ENCODE peak calls at places on chromosomes 5 and 9, in five cellular contexts. One of them, this sample, is unnamed.

GRCh38 chr9:89357331-89358197 is 39.3 kb downstream of the SECISBP2 start:
- DNase-seq in NCI-H187: no peak
- DNase-seq in neural crest cell: no peak
- DNase-seq in COR-L47: no peak
- DNase-seq in cardiac fibroblast: no peak
- DNase-seq in this sample: no peak

GRCh38 chr9:127569819-127570401 is 42.2 kb upstream of the STXBP1 start:
- DNase-seq in neural crest cell: no peak
- DNase-seq in COR-L47: peak; percentile 23
- DNase-seq in cardiac fibroblast: no peak
- DNase-seq in NCI-H187: no peak
- DNase-seq in this sample: no peak

GRCh38 chr5:126446498-126447224 is 23.5 kb downstream of the GRAMD2B start:
- DNase-seq in NCI-H187: no peak
- DNase-seq in neural crest cell: no peak
- DNase-seq in cardiac fibroblast: peak; percentile 61
- DNase-seq in COR-L47: no peak
- DNase-seq in this sample: no peak

GRCh38 chr9:112041199-112041535 is 133.9 kb downstream of the SUSD1 start:
- DNase-seq in cardiac fibroblast: no peak
- DNase-seq in NCI-H187: no peak
- DNase-seq in neural crest cell: no peak
- DNase-seq in COR-L47: no peak
- DNase-seq in this sample: no peak

GRCh38 chr9:30089428-30089827 is 2295.0 kb upstream of the ACO1 start:
- DNase-seq in neural crest cell: no peak
- DNase-seq in cardiac fibroblast: no peak
- DNase-seq in NCI-H187: no peak
- DNase-seq in COR-L47: no peak
- DNase-seq in this sample: no peak

GRCh38 chr9:77897292-77897691 is 134.3 kb downstream of the GNAQ start:
- DNase-seq in NCI-H187: no peak
- DNase-seq in neural crest cell: no peak
- DNase-seq in cardiac fibroblast: peak; percentile 47
- DNase-seq in COR-L47: peak; percentile 54
- DNase-seq in this sample: no peak

GRCh38 chr9:92151691-92152393 is 36.6 kb upstream of the SPTLC1 start:
- DNase-seq in NCI-H187: no peak
- DNase-seq in neural crest cell: no peak
- DNase-seq in COR-L47: peak; percentile 62
- DNase-seq in cardiac fibroblast: peak; percentile 68
- DNase-seq in this sample: no peak

GRCh38 chr5:17431272-17432050 is 66.6 kb upstream of the TAF11L2 start:
- DNase-seq in COR-L47: no peak
- DNase-seq in cardiac fibroblast: no peak
- DNase-seq in neural crest cell: no peak
- DNase-seq in NCI-H187: no peak
- DNase-seq in this sample: no peak

GRCh38 chr5:14168793-14169262 is 25.7 kb downstream of the TRIO start:
- DNase-seq in COR-L47: no peak
- DNase-seq in neural crest cell: no peak
- DNase-seq in cardiac fibroblast: no peak
- DNase-seq in NCI-H187: no peak
- DNase-seq in this sample: peak; percentile 77

GRCh38 chr9:135471751-135472640 is 7.6 kb upstream of the PPP1R26 start:
- DNase-seq in neural crest cell: peak; percentile 41
- DNase-seq in COR-L47: no peak
- DNase-seq in NCI-H187: no peak
- DNase-seq in cardiac fibroblast: no peak
- DNase-seq in this sample: no peak

GRCh38 chr5:147558826-147559225 is 49.0 kb upstream of the DPYSL3 start:
- DNase-seq in NCI-H187: peak; percentile 29
- DNase-seq in COR-L47: peak; percentile 78
- DNase-seq in neural crest cell: no peak
- DNase-seq in cardiac fibroblast: peak; percentile 90
- DNase-seq in this sample: no peak

GRCh38 chr9:5513966-5514365 is 3.6 kb downstream of the PDCD1LG2 start:
- DNase-seq in cardiac fibroblast: no peak
- DNase-seq in NCI-H187: no peak
- DNase-seq in COR-L47: no peak
- DNase-seq in neural crest cell: no peak
- DNase-seq in this sample: no peak

GRCh38 chr5:147369742-147370374 is 135.0 kb downstream of the STK32A start:
- DNase-seq in NCI-H187: no peak
- DNase-seq in cardiac fibroblast: peak; percentile 38
- DNase-seq in neural crest cell: no peak
- DNase-seq in COR-L47: peak; percentile 18
- DNase-seq in this sample: no peak

GRCh38 chr5:113205807-113206206 is 229.0 kb downstream of the TSSK1B start:
- DNase-seq in cardiac fibroblast: no peak
- DNase-seq in COR-L47: no peak
- DNase-seq in NCI-H187: no peak
- DNase-seq in neural crest cell: no peak
- DNase-seq in this sample: peak; percentile 37

GRCh38 chr9:95137587-95138145 is 179.8 kb downstream of the FANCC start:
- DNase-seq in COR-L47: no peak
- DNase-seq in cardiac fibroblast: no peak
- DNase-seq in neural crest cell: no peak
- DNase-seq in NCI-H187: no peak
- DNase-seq in this sample: peak; percentile 86

GRCh38 chr5:79140553-79140952 is 28.9 kb downstream of the BHMT start:
- DNase-seq in cardiac fibroblast: no peak
- DNase-seq in NCI-H187: no peak
- DNase-seq in COR-L47: no peak
- DNase-seq in neural crest cell: no peak
- DNase-seq in this sample: no peak

GRCh38 chr5:170503970-170504525 is at the start of gene KCNIP1:
- DNase-seq in neural crest cell: peak; percentile 53
- DNase-seq in COR-L47: peak; percentile 36
- DNase-seq in NCI-H187: no peak
- DNase-seq in cardiac fibroblast: no peak
- DNase-seq in this sample: no peak

GRCh38 chr5:6747103-6747502 is 33.9 kb downstream of the TENT4A start:
- DNase-seq in cardiac fibroblast: no peak
- DNase-seq in COR-L47: no peak
- DNase-seq in neural crest cell: no peak
- DNase-seq in NCI-H187: no peak
- DNase-seq in this sample: no peak

GRCh38 chr9:129861447-129861827 is 26.2 kb downstream of the USP20 start:
- DNase-seq in NCI-H187: no peak
- DNase-seq in COR-L47: no peak
- DNase-seq in cardiac fibroblast: no peak
- DNase-seq in neural crest cell: no peak
- DNase-seq in this sample: no peak

GRCh38 chr5:61916621-61917620 is 389.1 kb upstream of the KIF2A start:
- DNase-seq in cardiac fibroblast: no peak
- DNase-seq in COR-L47: no peak
- DNase-seq in NCI-H187: no peak
- DNase-seq in neural crest cell: no peak
- DNase-seq in this sample: no peak

GRCh38 chr5:20694121-20694520 is 706.1 kb upstream of the CDH18 start:
- DNase-seq in COR-L47: no peak
- DNase-seq in cardiac fibroblast: no peak
- DNase-seq in NCI-H187: no peak
- DNase-seq in neural crest cell: no peak
- DNase-seq in this sample: no peak

GRCh38 chr5:122864400-122864799 is 19.0 kb downstream of the SNX24 start:
- DNase-seq in COR-L47: no peak
- DNase-seq in cardiac fibroblast: no peak
- DNase-seq in neural crest cell: no peak
- DNase-seq in NCI-H187: no peak
- DNase-seq in this sample: no peak

GRCh38 chr5:149694007-149694406 is 36.1 kb upstream of the PPARGC1B start:
- DNase-seq in neural crest cell: no peak
- DNase-seq in cardiac fibroblast: no peak
- DNase-seq in COR-L47: no peak
- DNase-seq in NCI-H187: no peak
- DNase-seq in this sample: no peak

GRCh38 chr5:132058646-132059042 is 1.8 kb upstream of the IL3 start:
- DNase-seq in NCI-H187: no peak
- DNase-seq in COR-L47: no peak
- DNase-seq in cardiac fibroblast: no peak
- DNase-seq in neural crest cell: no peak
- DNase-seq in this sample: no peak

GRCh38 chr9:134892820-134893420 is 12.3 kb downstream of the FCN2 start:
- DNase-seq in NCI-H187: no peak
- DNase-seq in COR-L47: no peak
- DNase-seq in neural crest cell: no peak
- DNase-seq in cardiac fibroblast: no peak
- DNase-seq in this sample: no peak

GRCh38 chr5:156186760-156187159 is 140.2 kb upstream of the SGCD start:
- DNase-seq in NCI-H187: no peak
- DNase-seq in neural crest cell: no peak
- DNase-seq in COR-L47: no peak
- DNase-seq in cardiac fibroblast: no peak
- DNase-seq in this sample: no peak

This sample was measured in right lobe of liver.